ENCODE peak calls at places on chromosomes 11 and 22, in seven cellular contexts. X is stomach, O is K562, J is upper lobe of left lung, P is HepG2, K is transverse colon, B is H1. L is an unnamed sample.
A peak's percentile ranks its signal among the peaks of the same experiment; 100 is the strongest.

GRCh38 chr22:29072193-29072978 is 449 bp upstream of the KREMEN1 start:
- DNase-seq in K (peak; percentile 97), B (peak; percentile 99), P (peak; percentile 89), O (peak; percentile 94), X (peak; percentile 98), J (peak; percentile 97), L (no peak)

GRCh38 chr11:20125927-20126326 is 34.3 kb downstream of the DBX1 start:
- DNase-seq in B (no peak), K (no peak), X (no peak), J (no peak), P (no peak), O (no peak), L (no peak)

GRCh38 chr11:130162733-130163132 is 3.2 kb downstream of the ST14 start:
- DNase-seq in J (peak; percentile 53), K (peak; percentile 68), P (no peak), B (no peak), O (no peak), X (no peak), L (no peak)

GRCh38 chr22:38243007-38243775 is 29.6 kb downstream of the TMEM184B start:
- DNase-seq in J (peak; percentile 59), K (peak; percentile 81), B (no peak), P (peak; percentile 74), X (peak; percentile 71), O (no peak), L (no peak)

GRCh38 chr11:22742149-22742548 is 75.7 kb downstream of the GAS2 start:
- DNase-seq in B (no peak), P (no peak), J (no peak), X (no peak), O (no peak), K (no peak), L (no peak)

GRCh38 chr11:72599325-72600117 is 74.7 kb downstream of the PDE2A start:
- DNase-seq in X (no peak), O (no peak), K (no peak), B (no peak), P (no peak), J (no peak), L (no peak)

GRCh38 chr11:3201677-3202181 is 16.9 kb downstream of the MRGPRG start:
- DNase-seq in O (no peak), J (no peak), P (no peak), B (no peak), X (no peak), K (peak; percentile 3), L (no peak)

GRCh38 chr11:44066732-44067131 is 662 bp downstream of the ACCS start:
- DNase-seq in O (no peak), J (no peak), P (no peak), X (no peak), B (no peak), K (peak; percentile 39), L (no peak)

GRCh38 chr11:110172666-110173065 is 79.5 kb downstream of the ZC3H12C start:
- DNase-seq in P (no peak), J (no peak), O (no peak), K (no peak), X (no peak), B (no peak), L (no peak)

GRCh38 chr11:2583605-2583958 is 116.2 kb downstream of the KCNQ1OT1 start:
- DNase-seq in B (no peak), J (no peak), P (no peak), X (peak; percentile 18), O (no peak), K (no peak), L (no peak)

GRCh38 chr11:118894192-118894591 is 10.5 kb downstream of the CXCR5 start:
- DNase-seq in B (no peak), O (no peak), J (no peak), X (no peak), P (no peak), K (no peak), L (no peak)
- TF ChIP-seq POLR2AphosphoS5 in B (no peak), O (no peak), J (no peak), X (no peak), P (no peak), K (no peak), L (no peak)

DNA sequence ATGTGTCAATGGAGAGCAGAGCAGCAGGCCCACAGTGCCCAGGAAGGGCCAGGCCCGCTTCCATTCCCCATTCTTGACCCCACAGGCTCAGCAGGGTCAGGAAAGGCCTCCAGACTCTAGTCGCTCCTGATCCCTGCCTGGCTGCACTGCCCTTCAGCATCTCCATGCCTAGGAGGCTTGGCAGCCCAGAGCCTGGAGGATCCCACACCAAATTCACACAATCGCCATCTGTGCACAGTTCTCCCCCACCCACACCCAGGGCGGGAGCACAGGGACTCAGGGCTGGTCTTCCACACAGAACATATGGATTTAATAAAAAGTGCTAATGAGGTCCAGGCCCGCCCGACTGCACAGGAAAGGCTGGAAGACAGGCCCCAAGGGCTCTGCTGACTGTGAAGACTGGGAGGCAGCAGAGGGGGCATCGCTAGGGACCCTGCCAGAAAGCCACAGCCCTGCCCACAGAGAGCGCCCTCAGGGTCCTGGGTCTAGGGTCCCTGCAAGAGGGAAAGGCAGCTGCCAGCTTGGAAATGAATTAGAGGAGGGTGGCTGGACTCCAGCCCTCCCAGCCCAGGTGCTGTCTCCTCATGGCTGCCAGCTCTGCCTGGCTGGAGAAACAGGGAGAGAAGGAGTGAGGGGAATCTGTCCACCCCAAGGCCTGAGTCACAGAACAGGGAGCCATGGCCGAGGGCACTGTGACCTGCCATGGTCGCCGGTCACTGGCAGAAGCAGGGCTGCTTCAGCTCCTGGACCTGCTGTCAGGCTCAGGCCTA is 39.7 kb downstream of the DKK3 start:
- DNase-seq in J (no peak), X (no peak), O (no peak), P (no peak), K (no peak), B (no peak), L (peak; percentile 84)
- TF ChIP-seq EP300 in J (no peak), X (no peak), O (no peak), P (no peak), K (no peak), B (no peak), L (no peak)

DNA sequence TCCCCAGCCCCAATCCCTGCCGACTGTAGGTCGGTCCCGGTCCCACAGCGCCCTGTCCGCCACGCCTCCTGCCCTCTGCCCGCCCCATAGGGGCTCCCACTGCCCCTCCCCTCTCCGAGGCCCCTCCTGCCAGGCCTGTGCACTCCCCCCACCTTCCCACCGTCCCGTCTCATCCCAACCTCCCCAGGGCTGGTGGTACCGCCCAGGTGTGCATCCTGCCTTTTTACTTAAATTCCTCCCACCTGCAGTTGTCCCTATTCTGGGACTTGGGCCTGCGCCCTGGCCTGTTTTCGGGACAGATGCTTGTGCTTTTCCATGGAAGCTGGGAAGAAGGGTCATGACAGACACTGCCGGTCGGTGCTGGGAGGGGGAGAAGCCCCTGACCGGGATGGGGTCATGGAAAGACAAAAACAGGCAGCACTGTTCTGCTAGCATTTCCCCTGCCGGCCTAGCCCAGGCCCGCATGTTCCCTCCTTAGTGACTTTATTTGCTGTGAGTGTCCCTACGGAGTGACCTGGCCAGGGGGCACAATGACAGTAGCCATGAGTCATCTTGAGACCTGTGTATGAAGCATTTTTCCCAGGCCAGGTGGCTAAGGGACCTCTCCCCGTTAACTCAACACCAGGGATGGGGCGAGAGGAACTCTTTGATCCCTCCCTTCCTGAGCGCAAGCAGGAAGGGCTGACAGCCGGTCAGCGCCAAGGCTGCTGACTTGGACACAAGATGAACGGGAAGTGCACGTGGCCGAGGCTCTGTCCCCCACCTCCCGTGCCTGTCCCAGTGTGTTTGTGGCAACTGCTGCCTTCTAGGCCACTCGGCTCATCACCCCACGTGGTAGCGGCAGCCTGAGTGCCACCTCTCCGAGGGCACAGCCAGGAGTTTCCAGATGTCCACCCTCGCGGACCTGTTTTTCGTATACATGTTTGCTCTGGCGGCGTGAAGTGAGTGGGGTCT is 7.1 kb downstream of the TBX1 start:
- DNase-seq in X (no peak), K (no peak), B (no peak), J (no peak), O (peak; percentile 82), P (peak; percentile 47), L (no peak)
- TF ChIP-seq POLR2AphosphoS5 in X (no peak), K (no peak), B (no peak), J (no peak), O (no peak), P (no peak), L (no peak)

DNA sequence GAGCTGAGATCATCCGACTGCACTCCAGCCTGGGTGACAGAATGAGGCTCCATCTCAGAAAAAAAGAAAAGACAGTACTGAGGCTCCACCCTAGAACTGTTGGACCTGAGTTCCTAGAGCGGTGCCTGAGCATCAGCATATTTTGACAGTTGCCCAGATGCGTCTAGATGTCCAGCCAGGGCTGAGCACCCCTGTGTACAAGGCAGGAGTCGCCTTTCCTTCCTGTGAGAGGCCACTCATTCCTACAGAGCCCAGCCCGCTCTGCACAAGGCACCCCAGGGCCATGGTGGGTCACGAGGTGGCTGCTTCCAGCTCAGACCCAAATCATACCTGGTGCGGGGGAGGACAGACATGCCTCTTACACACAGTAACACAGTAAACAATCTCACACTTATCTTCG is 15.9 kb downstream of the SAMM50 start:
- DNase-seq in B (no peak), J (no peak), K (no peak), X (no peak), O (no peak), P (no peak), L (no peak)
- TF ChIP-seq EP300 in B (no peak), J (no peak), K (no peak), X (no peak), O (no peak), P (no peak), L (no peak)

GRCh38 chr11:92501346-92501745 is 276.7 kb downstream of the FAT3 start:
- DNase-seq in B (no peak), J (no peak), O (no peak), K (no peak), X (no peak), P (no peak), L (no peak)
- TF ChIP-seq POLR2AphosphoS5 in B (no peak), J (no peak), O (no peak), K (no peak), X (no peak), P (no peak), L (no peak)

GRCh38 chr11:6619021-6619745 is at the start of gene TPP1:
- DNase-seq in J (peak; percentile 97), X (peak; percentile 94), P (peak; percentile 91), K (peak; percentile 95), B (peak; percentile 91), O (peak; percentile 93), L (peak; percentile 100)
- TF ChIP-seq EP300 in J (no peak), X (no peak), P (no peak), K (no peak), B (no peak), O (no peak), L (no peak)

GRCh38 chr11:74615988-74616387 is 23.6 kb downstream of the POLD3 start:
- DNase-seq in B (no peak), K (no peak), J (no peak), O (no peak), X (no peak), P (no peak), L (no peak)
- TF ChIP-seq POLR2AphosphoS5 in B (no peak), K (no peak), J (no peak), O (no peak), X (no peak), P (no peak), L (no peak)

GRCh38 chr22:46666577-46667244 is 46.5 kb downstream of the GRAMD4 start:
- DNase-seq in X (no peak), K (no peak), J (no peak), B (no peak), P (no peak), O (no peak), L (no peak)
- TF ChIP-seq EP300 in X (no peak), K (no peak), J (no peak), B (no peak), P (no peak), O (no peak), L (no peak)

GRCh38 chr11:128210148-128210940 is 377.0 kb downstream of the ETS1 start:
- DNase-seq in J (peak; percentile 31), P (peak; percentile 59), X (no peak), B (no peak), O (no peak), K (peak; percentile 51), L (no peak)
- TF ChIP-seq POLR2AphosphoS5 in J (no peak), P (no peak), X (no peak), B (no peak), O (no peak), K (peak; percentile 12), L (peak; percentile 78)